ENCODE peak calls at places on chromosomes 6 and 20, in ten cellular contexts. X is mammary epithelial cell; W is neural progenitor cell; U is stimulated activated CD4-positive, alpha-beta T cell treated with anti-CD3 and anti-CD28 coated beads, Interleukin-12 subunit alpha, Interleukin-12 subunit beta, amount 100 ng/mL, for 24 hours; Y is effector CD4-positive, alpha-beta T cell; H is germinal center; L is tibial nerve; Q is activated naive CD4-positive, alpha-beta T cell treated with anti-CD3 and anti-CD28 coated beads, Interleukin-2, amount 10 ng/mL, durations not matched to agents 7 days and 5 days; G is NCI-H1092 treated with DMSO at 0.1 percent for 48 hours; O is activated naive CD8-positive, alpha-beta T cell treated with anti-CD3 and anti-CD28 coated beads, Interleukin-2, amount 50 U/mL, for 16 hours. A is an unnamed sample.

GRCh38 chr20:43590036-43590391 is 723 bp upstream of the IFT52 start:
- DNase-seq in X (no peak), W (peak), U (no peak), Y (no peak), H (no peak), L (peak), Q (peak), G (no peak), O (no peak), A (peak)

GRCh38 chr20:59004763-59005522 is 2.1 kb downstream of the CTSZ start:
- DNase-seq in X (no peak), W (no peak), U (no peak), Y (no peak), H (peak), L (peak), Q (peak), G (no peak), O (no peak), A (peak)

GRCh38 chr6:7215140-7215539 is 97.9 kb downstream of the SSR1 start:
- DNase-seq in X (no peak), W (no peak), U (no peak), Y (no peak), H (no peak), L (no peak), Q (no peak), G (no peak), O (no peak), A (no peak)

GRCh38 chr6:118476554-118476953 is 71.5 kb upstream of the PLN start:
- DNase-seq in X (no peak), W (no peak), U (no peak), Y (no peak), H (no peak), L (no peak), Q (no peak), G (peak), O (no peak), A (no peak)

GRCh38 chr20:3843490-3843889 is 3.1 kb upstream of the MAVS start:
- DNase-seq in X (peak), W (no peak), U (no peak), Y (no peak), H (no peak), L (no peak), Q (no peak), G (no peak), O (no peak), A (no peak)

GRCh38 chr6:135905604-135906300 is 54.3 kb downstream of the PDE7B start:
- DNase-seq in X (no peak), W (peak), U (no peak), Y (no peak), H (no peak), L (no peak), Q (no peak), G (no peak), O (no peak), A (no peak)

GRCh38 chr6:26017567-26017966 is 55.0 kb downstream of the TRIM38 start:
- DNase-seq in X (peak), W (no peak), U (peak), Y (peak), H (peak), L (peak), Q (peak), G (no peak), O (peak), A (no peak)

GRCh38 chr6:29834564-29835436 is 7.2 kb downstream of the HLA-G start:
- DNase-seq in X (peak), W (peak), U (no peak), Y (peak), H (no peak), L (peak), Q (peak), G (no peak), O (no peak), A (peak)

GRCh38 chr6:161161889-161162624 is 111.8 kb downstream of the AGPAT4 start:
- DNase-seq in X (peak), W (no peak), U (no peak), Y (no peak), H (no peak), L (no peak), Q (no peak), G (no peak), O (no peak), A (no peak)

GRCh38 chr20:4063631-4064030 is 48.3 kb upstream of the RNF24 start:
- DNase-seq in X (no peak), W (no peak), U (no peak), Y (no peak), H (no peak), L (no peak), Q (no peak), G (no peak), O (no peak), A (no peak)

GRCh38 chr6:40948598-40948997 is 90.4 kb downstream of the UNC5CL start:
- DNase-seq in X (peak), W (no peak), U (no peak), Y (no peak), H (no peak), L (no peak), Q (no peak), G (no peak), O (no peak), A (no peak)

GRCh38 chr20:63224272-63225081 is 8.5 kb upstream of the YTHDF1 start:
- DNase-seq in X (peak), W (peak), U (no peak), Y (no peak), H (no peak), L (no peak), Q (no peak), G (peak), O (no peak), A (peak)

GRCh38 chr20:31989030-31989645 is 21.1 kb upstream of the CCM2L start:
- DNase-seq in X (no peak), W (no peak), U (no peak), Y (no peak), H (no peak), L (no peak), Q (no peak), G (no peak), O (no peak), A (no peak)

GRCh38 chr20:7161690-7162089 is 394.2 kb downstream of the BMP2 start:
- DNase-seq in X (peak), W (peak), U (no peak), Y (no peak), H (no peak), L (peak), Q (no peak), G (peak), O (no peak), A (peak)

GRCh38 chr20:36717657-36718056 is 28.2 kb downstream of the NDRG3 start:
- DNase-seq in X (no peak), W (peak), U (no peak), Y (no peak), H (no peak), L (no peak), Q (peak), G (no peak), O (no peak), A (peak)

GRCh38 chr6:73285674-73286283 is 22.8 kb upstream of the KHDC1 start:
- DNase-seq in X (peak), W (peak), U (no peak), Y (no peak), H (no peak), L (peak), Q (no peak), G (no peak), O (no peak), A (peak)

GRCh38 chr6:15352884-15353283 is 107.0 kb downstream of the JARID2 start:
- DNase-seq in X (peak), W (no peak), U (no peak), Y (no peak), H (no peak), L (no peak), Q (no peak), G (peak), O (no peak), A (no peak)

GRCh38 chr20:51054233-51054632 is 31.3 kb upstream of the KCNG1 start:
- DNase-seq in X (no peak), W (no peak), U (no peak), Y (no peak), H (no peak), L (no peak), Q (no peak), G (no peak), O (no peak), A (no peak)

GRCh38 chr6:111922454-111923297 is 49.4 kb upstream of the FYN start:
- DNase-seq in X (peak), W (peak), U (no peak), Y (no peak), H (no peak), L (peak), Q (no peak), G (peak), O (no peak), A (peak)

GRCh38 chr6:168155193-168155592 is 76.2 kb upstream of the FRMD1 start:
- DNase-seq in X (no peak), W (no peak), U (no peak), Y (no peak), H (no peak), L (no peak), Q (no peak), G (no peak), O (no peak), A (no peak)

GRCh38 chr20:19129976-19130612 is 82.3 kb upstream of the SLC24A3 start:
- DNase-seq in X (no peak), W (no peak), U (no peak), Y (no peak), H (no peak), L (no peak), Q (no peak), G (peak), O (no peak), A (no peak)

GRCh38 chr6:168390746-168391400 is 50.1 kb upstream of the SMOC2 start:
- DNase-seq in X (no peak), W (no peak), U (no peak), Y (no peak), H (no peak), L (no peak), Q (no peak), G (peak), O (no peak), A (no peak)

GRCh38 chr6:42401605-42401935 is 50.2 kb downstream of the TRERF1 start:
- DNase-seq in X (peak), W (no peak), U (no peak), Y (no peak), H (no peak), L (no peak), Q (no peak), G (no peak), O (no peak), A (no peak)